ENCODE peak calls at places on chromosomes 5 and 9, in six cellular contexts. I is A549, C is endothelial cell of umbilical vein, U is HepG2, E is K562, N is GM12878. O is an unnamed sample.

GRCh38 chr5:86909461-86909881 is 291.7 kb downstream of the COX7C start:
- DNase-seq in I (no peak), C (no peak), U (no peak), E (no peak), N (no peak), O (no peak)

GRCh38 chr9:126169736-126170135 is 156.9 kb upstream of the MVB12B start:
- DNase-seq in I (no peak), C (no peak), U (no peak), E (no peak), N (no peak), O (no peak)

GRCh38 chr5:148702019-148702596 is 47.8 kb upstream of the HTR4 start:
- DNase-seq in I (no peak), C (no peak), U (no peak), E (no peak), N (no peak), O (no peak)

GRCh38 chr9:136868644-136869043 is 2.5 kb upstream of the EDF1 start:
- DNase-seq in I (no peak), C (no peak), U (no peak), E (no peak), N (no peak), O (no peak)

GRCh38 chr5:1494780-1495524 is 28.8 kb downstream of the LPCAT1 start:
- DNase-seq in I (no peak), C (no peak), U (no peak), E (no peak), N (peak; percentile 74), O (peak; percentile 97)

GRCh38 chr9:108207611-108208051 is 648.2 kb downstream of the ACTL7B start:
- DNase-seq in I (no peak), C (no peak), U (no peak), E (no peak), N (no peak), O (no peak)

GRCh38 chr5:38830521-38831051 is 15.2 kb upstream of the OSMR start:
- DNase-seq in I (no peak), C (no peak), U (peak; percentile 96), E (no peak), N (no peak), O (no peak)

GRCh38 chr9:2502760-2503159 is 118.8 kb upstream of the VLDLR start:
- DNase-seq in I (no peak), C (no peak), U (no peak), E (no peak), N (no peak), O (no peak)

GRCh38 chr5:156188026-156188425 is 138.9 kb upstream of the SGCD start:
- DNase-seq in I (no peak), C (no peak), U (no peak), E (no peak), N (no peak), O (no peak)

GRCh38 chr5:8413975-8414374 is 545.0 kb downstream of the MTRR start:
- DNase-seq in I (no peak), C (no peak), U (no peak), E (no peak), N (no peak), O (no peak)

GRCh38 chr9:12554636-12555035 is 138.5 kb upstream of the TYRP1 start:
- DNase-seq in I (no peak), C (peak; percentile 32), U (peak; percentile 5), E (no peak), N (no peak), O (peak; percentile 57)

GRCh38 chr5:95771109-95771708 is 40.1 kb downstream of the RHOBTB3 start:
- DNase-seq in I (no peak), C (peak; percentile 90), U (peak; percentile 69), E (no peak), N (no peak), O (no peak)

GRCh38 chr5:40204157-40204556 is 475.6 kb upstream of the PTGER4 start:
- DNase-seq in I (no peak), C (peak; percentile 82), U (no peak), E (no peak), N (no peak), O (no peak)

GRCh38 chr5:159100928-159101646 is 1.4 kb upstream of the EBF1 start:
- DNase-seq in I (no peak), C (no peak), U (no peak), E (no peak), N (no peak), O (no peak)

GRCh38 chr5:54743997-54744788 is 226.6 kb downstream of the SNX18 start:
- DNase-seq in I (no peak), C (peak; percentile 73), U (peak; percentile 5), E (peak; percentile 78), N (peak; percentile 45), O (peak; percentile 80)

GRCh38 chr5:135391123-135391868 is 7.7 kb downstream of the MACROH2A1 start:
- DNase-seq in I (no peak), C (no peak), U (peak; percentile 10), E (no peak), N (no peak), O (no peak)

GRCh38 chr9:112174965-112175795 is at the start of gene SUSD1:
- DNase-seq in I (no peak), C (peak; percentile 26), U (peak; percentile 31), E (peak; percentile 91), N (no peak), O (peak; percentile 78)

GRCh38 chr9:92954078-92954861 is 6.9 kb downstream of the FGD3 start:
- DNase-seq in I (no peak), C (no peak), U (no peak), E (no peak), N (peak; percentile 61), O (peak; percentile 30)

GRCh38 chr5:160036884-160037283 is 27.9 kb downstream of the TTC1 start:
- DNase-seq in I (no peak), C (no peak), U (no peak), E (no peak), N (no peak), O (no peak)

GRCh38 chr5:113345261-113345940 is 89.4 kb downstream of the TSSK1B start:
- DNase-seq in I (no peak), C (no peak), U (no peak), E (no peak), N (no peak), O (no peak)

GRCh38 chr5:14145356-14146334 is 2.5 kb downstream of the TRIO start:
- DNase-seq in I (no peak), C (no peak), U (no peak), E (no peak), N (no peak), O (no peak)

GRCh38 chr9:104279535-104280215 is 185.6 kb downstream of the SMC2 start:
- DNase-seq in I (no peak), C (peak; percentile 37), U (no peak), E (no peak), N (no peak), O (no peak)

GRCh38 chr5:68332546-68332945 is 117.0 kb downstream of the PIK3R1 start:
- DNase-seq in I (no peak), C (peak; percentile 70), U (no peak), E (no peak), N (no peak), O (peak; percentile 30)

GRCh38 chr5:57692582-57693487 is 210.2 kb upstream of the ACTBL2 start:
- DNase-seq in I (peak; percentile 78), C (peak; percentile 90), U (peak; percentile 92), E (peak; percentile 71), N (no peak), O (peak; percentile 65)

GRCh38 chr5:128035689-128036088 is 47.9 kb upstream of the SLC12A2 start:
- DNase-seq in I (no peak), C (no peak), U (no peak), E (no peak), N (no peak), O (no peak)

GRCh38 chr5:33850100-33850594 is 41.6 kb downstream of the ADAMTS12 start:
- DNase-seq in I (no peak), C (no peak), U (peak; percentile 3), E (peak; percentile 18), N (peak; percentile 99), O (peak; percentile 60)

GRCh38 chr5:59799668-59800374 is 93.7 kb downstream of the PDE4D start:
- DNase-seq in I (peak; percentile 29), C (peak; percentile 82), U (peak; percentile 7), E (peak; percentile 24), N (peak; percentile 24), O (peak; percentile 58)

GRCh38 chr5:177416334-177416733 is 7.0 kb upstream of the F12 start:
- DNase-seq in I (no peak), C (no peak), U (no peak), E (no peak), N (no peak), O (no peak)

GRCh38 chr5:113058269-113058668 is 81.7 kb downstream of the DCP2 start:
- DNase-seq in I (no peak), C (no peak), U (no peak), E (no peak), N (no peak), O (no peak)

GRCh38 chr9:136899196-136899595 is 12.9 kb downstream of the TRAF2 start:
- DNase-seq in I (peak; percentile 43), C (no peak), U (no peak), E (no peak), N (peak; percentile 78), O (no peak)

GRCh38 chr9:110750272-110750671 is 81.7 kb downstream of the MUSK start:
- DNase-seq in I (no peak), C (no peak), U (no peak), E (no peak), N (no peak), O (no peak)

GRCh38 chr5:63125862-63126261 is 547.2 kb downstream of the LRRC70 start:
- DNase-seq in I (peak; percentile 28), C (peak; percentile 26), U (peak; percentile 37), E (peak; percentile 7), N (no peak), O (peak; percentile 59)

GRCh38 chr9:68878450-68878849 is 135.5 kb downstream of the PRKACG start:
- DNase-seq in I (no peak), C (no peak), U (no peak), E (no peak), N (no peak), O (no peak)
- TF ChIP-seq POLR2A in I (no peak), C (no peak), U (no peak), E (no peak), N (no peak), O (no peak)

GRCh38 chr5:162842725-162843124 is 594.7 kb upstream of the CCNG1 start:
- DNase-seq in I (no peak), C (no peak), U (no peak), E (no peak), N (no peak), O (peak; percentile 2)

DNA sequence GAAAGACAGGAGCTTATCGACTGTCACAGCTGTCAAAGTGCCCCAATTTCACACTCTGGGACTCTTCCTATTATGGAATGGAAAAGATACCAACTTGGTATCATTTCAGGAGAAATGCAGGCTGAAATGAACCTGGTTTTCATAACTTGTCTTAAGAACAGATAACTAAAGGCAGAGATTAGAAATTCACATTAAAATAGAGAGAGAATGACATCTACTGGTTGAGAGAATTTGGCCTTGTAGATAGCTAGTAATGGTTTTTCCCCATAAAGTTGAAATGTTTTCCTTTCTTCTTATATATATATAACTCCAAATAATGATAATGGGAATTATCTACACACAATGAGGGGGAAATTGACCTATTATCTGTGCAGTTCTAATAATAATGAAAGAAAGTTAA is 600.2 kb upstream of the CCNG1 start:
- DNase-seq in I (no peak), C (no peak), U (no peak), E (no peak), N (no peak), O (no peak)
- TF ChIP-seq MYC in I (no peak), C (no peak), U (no peak), E (no peak), N (no peak), O (no peak)

GRCh38 chr5:140302786-140303639 is at the start of gene PFDN1:
- DNase-seq in I (peak; percentile 95), C (peak; percentile 96), U (peak; percentile 95), E (peak; percentile 98), N (peak; percentile 76), O (peak; percentile 93)
- TF ChIP-seq POLR2A in I (peak; percentile 44), C (peak; percentile 81), U (peak; percentile 63), E (peak; percentile 90), N (peak; percentile 77), O (peak; percentile 68)

GRCh38 chr5:73296772-73297171 is 123.8 kb downstream of the TMEM174 start:
- DNase-seq in I (no peak), C (no peak), U (no peak), E (peak; percentile 72), N (no peak), O (peak; percentile 56)
- TF ChIP-seq MYC in I (no peak), C (no peak), U (no peak), E (no peak), N (no peak), O (no peak)

O was measured in NB4.